ENCODE peak calls at places on chromosomes 1 and 21, in five cellular contexts. I is lung, Z is OCI-LY7, V is GM20000, S is activated B cell treated with CpG ODN at 0.5 μM for 24 hours. Y is an unnamed sample.

GRCh38 chr1:29392486-29393450 is 156.4 kb downstream of the PTPRU start:
- DNase-seq in V (no peak), I (no peak), Z (no peak), S (no peak), Y (no peak)

GRCh38 chr1:29196863-29197589 is 15.3 kb upstream of the SRSF4 start:
- DNase-seq in V (no peak), Z (no peak), I (no peak), S (no peak), Y (no peak)

GRCh38 chr1:16983649-16984048 is 3.2 kb upstream of the MFAP2 start:
- DNase-seq in S (no peak), Z (no peak), I (no peak), V (no peak), Y (no peak)

GRCh38 chr1:25737151-25737550 is 62.8 kb upstream of the SELENON start:
- DNase-seq in I (no peak), S (no peak), V (no peak), Z (no peak), Y (no peak)

GRCh38 chr1:230327892-230328284 is 98.2 kb downstream of the PGBD5 start:
- DNase-seq in V (peak; percentile 56), Z (no peak), S (no peak), I (no peak), Y (no peak)

GRCh38 chr1:179938752-179939151 is 15.9 kb upstream of the CEP350 start:
- DNase-seq in V (no peak), S (no peak), I (no peak), Z (no peak), Y (no peak)

GRCh38 chr1:67522001-67522441 is 91.8 kb upstream of the SERBP1 start:
- DNase-seq in Z (no peak), V (no peak), S (no peak), I (no peak), Y (no peak)

GRCh38 chr1:116769994-116770393 is 15.8 kb downstream of the CD2 start:
- DNase-seq in I (no peak), Z (no peak), V (no peak), S (no peak), Y (no peak)

GRCh38 chr1:77779529-77780281 is at the start of gene MIGA1:
- DNase-seq in V (peak; percentile 85), I (peak; percentile 95), Z (peak; percentile 90), S (peak; percentile 69), Y (peak; percentile 90)

GRCh38 chr21:29904359-29905282 is 35.2 kb downstream of the GRIK1 start:
- DNase-seq in S (no peak), V (no peak), I (no peak), Z (no peak), Y (no peak)

GRCh38 chr1:23453455-23454000 is 29.0 kb upstream of the TCEA3 start:
- DNase-seq in V (no peak), I (no peak), S (no peak), Z (no peak), Y (no peak)

GRCh38 chr1:21129407-21129806 is 47.3 kb downstream of the EIF4G3 start:
- DNase-seq in I (no peak), Z (no peak), S (no peak), V (no peak), Y (no peak)

GRCh38 chr1:19864304-19865160 is 17.7 kb upstream of the OTUD3 start:
- DNase-seq in V (no peak), I (no peak), S (no peak), Z (no peak), Y (no peak)

GRCh38 chr1:45172015-45172414 is 34.4 kb downstream of the ZSWIM5 start:
- DNase-seq in I (no peak), S (no peak), V (no peak), Z (no peak), Y (peak; percentile 57)

GRCh38 chr1:98940680-98941079 is 64.0 kb downstream of the PLPPR5 start:
- DNase-seq in S (no peak), V (no peak), I (no peak), Z (no peak), Y (no peak)

GRCh38 chr1:32334864-32335618 is 992 bp downstream of the MARCKSL1 start:
- DNase-seq in Z (peak; percentile 80), I (no peak), V (peak; percentile 80), S (peak; percentile 71), Y (no peak)

GRCh38 chr1:170214980-170215910 is 69.5 kb downstream of the NTMT2 start:
- DNase-seq in I (no peak), V (no peak), Z (no peak), S (no peak), Y (no peak)

DNA sequence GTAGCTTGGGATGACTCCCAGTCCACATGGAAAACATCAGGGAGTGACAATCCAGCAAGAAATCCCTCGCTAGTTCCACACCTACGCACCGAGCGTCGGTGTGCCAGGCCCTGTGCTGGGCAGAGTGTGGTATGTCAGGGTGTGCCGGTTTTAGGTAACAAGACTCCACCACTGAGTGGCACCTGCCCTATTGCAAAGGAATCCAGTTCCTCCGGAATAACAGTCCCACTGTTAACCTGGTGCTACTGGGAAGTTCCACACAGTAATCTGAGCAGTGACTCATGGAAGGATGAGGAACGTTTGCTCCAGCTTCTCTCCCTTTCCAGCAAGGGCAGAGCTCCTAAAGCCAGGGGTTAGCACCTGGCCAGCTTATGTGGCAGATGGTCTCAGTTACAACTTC is 14.3 kb downstream of the RNF207 start:
- DNase-seq in S (no peak), V (no peak), Z (no peak), I (no peak), Y (no peak)
- TF ChIP-seq CTCF in S (no peak), V (no peak), Z (no peak), I (no peak), Y (no peak)

GRCh38 chr1:225509770-225510169 is 81.9 kb upstream of the LBR start:
- DNase-seq in Z (no peak), V (no peak), S (no peak), I (no peak), Y (no peak)

GRCh38 chr1:225508538-225509375 is 80.9 kb upstream of the LBR start:
- DNase-seq in S (no peak), I (no peak), V (no peak), Z (no peak), Y (peak; percentile 65)

GRCh38 chr1:225511828-225512381 is 84.1 kb upstream of the LBR start:
- DNase-seq in V (no peak), S (no peak), I (no peak), Z (no peak), Y (no peak)

GRCh38 chr1:225506727-225507126 is 78.9 kb upstream of the LBR start:
- DNase-seq in V (no peak), S (no peak), I (no peak), Z (no peak), Y (no peak)

GRCh38 chr1:225509376-225509707 is 81.5 kb upstream of the LBR start:
- DNase-seq in Z (no peak), I (no peak), S (no peak), V (no peak), Y (no peak)
- TF ChIP-seq CTCF in Z (no peak), I (no peak), S (no peak), V (no peak), Y (no peak)

DNA sequence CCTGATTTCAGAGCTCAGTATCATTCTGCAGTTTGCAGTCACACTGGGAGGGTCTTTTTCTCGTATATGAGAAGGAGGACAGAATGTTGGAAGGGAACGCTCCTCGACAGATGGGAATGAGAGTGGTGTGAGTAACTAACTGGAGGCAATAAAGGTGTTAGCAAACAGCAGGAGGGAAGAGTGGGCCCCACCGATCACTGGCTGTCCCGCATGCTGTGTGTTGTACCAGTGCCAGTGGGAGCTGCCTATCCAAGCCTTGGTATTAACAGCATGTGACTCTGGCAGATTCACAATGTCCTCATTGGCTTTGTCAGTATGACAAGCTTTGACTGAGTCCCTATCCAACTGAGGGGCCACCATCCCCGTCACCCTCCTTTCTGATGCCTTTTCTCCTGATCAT is 188.3 kb downstream of the NRIP1 start:
- DNase-seq in Z (no peak), S (no peak), V (no peak), I (no peak), Y (no peak)
- TF ChIP-seq CTCF in Z (no peak), S (no peak), V (no peak), I (no peak), Y (no peak)

GRCh38 chr21:25887166-25887565 is 152.4 kb downstream of the GABPA start:
- DNase-seq in V (no peak), Z (no peak), I (no peak), S (no peak), Y (no peak)
- TF ChIP-seq CTCF in V (no peak), Z (peak; percentile 38), I (no peak), S (no peak), Y (no peak)

GRCh38 chr1:47709302-47710074 is 271.6 kb downstream of the FOXD2 start:
- DNase-seq in I (no peak), V (peak; percentile 68), S (no peak), Z (no peak), Y (no peak)
- TF ChIP-seq CTCF in I (no peak), V (no peak), S (no peak), Z (no peak), Y (no peak)

DNA sequence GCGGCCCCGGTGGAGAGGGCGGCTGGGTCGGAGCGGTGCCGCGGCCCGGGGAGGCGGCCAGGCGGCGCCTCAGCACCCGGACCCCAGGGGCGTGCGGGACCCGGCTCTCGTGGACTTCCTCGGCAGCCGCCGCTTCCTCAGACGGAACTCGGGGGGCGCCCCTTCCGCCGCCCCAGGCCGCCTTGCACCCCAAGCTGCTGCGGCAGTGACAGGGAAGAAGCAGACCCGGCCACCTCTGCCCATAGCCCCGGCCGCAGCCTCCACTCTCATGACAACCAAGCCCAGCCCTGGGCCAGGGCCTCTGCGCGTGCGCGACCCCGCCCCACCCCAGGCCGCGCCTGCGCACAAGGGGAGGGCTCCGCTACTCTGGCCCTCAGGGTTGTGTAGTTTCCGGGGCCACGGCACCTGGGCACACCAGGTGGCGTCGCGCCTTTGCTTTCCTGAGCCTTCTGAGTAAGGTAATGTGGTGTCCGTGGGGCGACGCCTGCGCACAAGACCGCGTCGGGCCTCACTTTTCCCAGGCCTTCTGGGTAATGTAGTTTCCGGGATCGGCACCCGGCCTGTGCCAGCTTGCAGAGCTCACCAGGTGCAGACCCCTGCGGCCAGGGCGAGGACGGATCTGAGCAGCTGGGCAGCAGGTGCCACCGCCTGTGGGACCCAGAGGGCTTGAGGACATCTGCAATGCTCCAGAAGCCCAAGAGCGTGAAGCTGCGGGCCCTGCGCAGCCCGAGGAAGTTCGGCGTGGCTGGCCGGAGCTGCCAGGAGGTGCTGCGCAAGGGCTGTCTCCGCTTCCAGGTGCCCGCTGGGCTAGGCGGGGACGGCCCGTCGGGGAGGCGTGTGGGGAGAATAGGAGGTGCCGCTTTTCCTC is at the start of the genes CEP104 and DFFB:
- DNase-seq in Z (peak; percentile 99), V (peak; percentile 100), S (peak; percentile 99), I (peak; percentile 94), Y (peak; percentile 98)
- TF ChIP-seq CTCF in Z (peak; percentile 69), V (peak; percentile 48), S (no peak), I (no peak), Y (peak; percentile 75)